ENCODE peak calls at places on chromosome 1, in ten cellular contexts. One of them, this sample, is unnamed.

GRCh38 chr1:150576794-150577556 is 2.4 kb downstream of the MCL1 start:
- DNase-seq in cardiac fibroblast: peak
- DNase-seq in esophagus squamous epithelium: no peak
- DNase-seq in AG09309: no peak
- DNase-seq in uterus: no peak
- DNase-seq in ovary: no peak
- DNase-seq in cardiac muscle cell: no peak
- DNase-seq in lung: no peak
- DNase-seq in nephron progenitor cell: no peak
- DNase-seq in endothelial cell: no peak
- DNase-seq in this sample: no peak

GRCh38 chr1:91160363-91161075 is 138.7 kb upstream of the ZNF644 start:
- DNase-seq in cardiac fibroblast: no peak
- DNase-seq in esophagus squamous epithelium: no peak
- DNase-seq in AG09309: no peak
- DNase-seq in uterus: no peak
- DNase-seq in ovary: no peak
- DNase-seq in cardiac muscle cell: no peak
- DNase-seq in lung: peak
- DNase-seq in nephron progenitor cell: no peak
- DNase-seq in endothelial cell: no peak
- DNase-seq in this sample: no peak

GRCh38 chr1:157419845-157420542 is 132.3 kb downstream of the FCRL5 start:
- DNase-seq in cardiac fibroblast: no peak
- DNase-seq in esophagus squamous epithelium: no peak
- DNase-seq in AG09309: no peak
- DNase-seq in uterus: no peak
- DNase-seq in ovary: no peak
- DNase-seq in cardiac muscle cell: no peak
- DNase-seq in lung: no peak
- DNase-seq in nephron progenitor cell: no peak
- DNase-seq in endothelial cell: no peak
- DNase-seq in this sample: no peak

GRCh38 chr1:185969028-185969427 is 234.8 kb downstream of the HMCN1 start:
- DNase-seq in cardiac fibroblast: peak
- DNase-seq in esophagus squamous epithelium: no peak
- DNase-seq in AG09309: no peak
- DNase-seq in uterus: no peak
- DNase-seq in ovary: no peak
- DNase-seq in cardiac muscle cell: no peak
- DNase-seq in lung: no peak
- DNase-seq in nephron progenitor cell: no peak
- DNase-seq in endothelial cell: no peak
- DNase-seq in this sample: no peak

GRCh38 chr1:1116701-1117468 is 996 bp upstream of the C1orf159 start:
- DNase-seq in cardiac fibroblast: peak
- DNase-seq in esophagus squamous epithelium: no peak
- DNase-seq in AG09309: no peak
- DNase-seq in uterus: peak
- DNase-seq in ovary: no peak
- DNase-seq in cardiac muscle cell: no peak
- DNase-seq in lung: no peak
- DNase-seq in nephron progenitor cell: peak
- DNase-seq in endothelial cell: no peak
- DNase-seq in this sample: no peak

GRCh38 chr1:18635833-18636671 is 5.4 kb downstream of the PAX7 start:
- DNase-seq in cardiac fibroblast: no peak
- DNase-seq in esophagus squamous epithelium: no peak
- DNase-seq in AG09309: no peak
- DNase-seq in uterus: no peak
- DNase-seq in ovary: no peak
- DNase-seq in cardiac muscle cell: peak
- DNase-seq in lung: no peak
- DNase-seq in nephron progenitor cell: peak
- DNase-seq in endothelial cell: peak
- DNase-seq in this sample: no peak

GRCh38 chr1:108561731-108562326 is 1.9 kb downstream of the EEIG2 start:
- DNase-seq in cardiac fibroblast: peak
- DNase-seq in esophagus squamous epithelium: peak
- DNase-seq in AG09309: no peak
- DNase-seq in uterus: peak
- DNase-seq in ovary: peak
- DNase-seq in cardiac muscle cell: peak
- DNase-seq in lung: peak
- DNase-seq in nephron progenitor cell: peak
- DNase-seq in endothelial cell: peak
- DNase-seq in this sample: no peak

GRCh38 chr1:186442651-186443114 is 18.2 kb downstream of the PDC start:
- DNase-seq in cardiac fibroblast: peak
- DNase-seq in esophagus squamous epithelium: no peak
- DNase-seq in AG09309: peak
- DNase-seq in uterus: no peak
- DNase-seq in ovary: no peak
- DNase-seq in cardiac muscle cell: no peak
- DNase-seq in lung: no peak
- DNase-seq in nephron progenitor cell: no peak
- DNase-seq in endothelial cell: no peak
- DNase-seq in this sample: no peak

GRCh38 chr1:42971848-42972291 is 13.2 kb upstream of the SLC2A1 start:
- DNase-seq in cardiac fibroblast: peak
- DNase-seq in esophagus squamous epithelium: no peak
- DNase-seq in AG09309: peak
- DNase-seq in uterus: no peak
- DNase-seq in ovary: no peak
- DNase-seq in cardiac muscle cell: no peak
- DNase-seq in lung: no peak
- DNase-seq in nephron progenitor cell: no peak
- DNase-seq in endothelial cell: no peak
- DNase-seq in this sample: no peak

GRCh38 chr1:212597495-212597894 is 11.1 kb upstream of the ATF3 start:
- DNase-seq in cardiac fibroblast: peak
- DNase-seq in esophagus squamous epithelium: no peak
- DNase-seq in AG09309: no peak
- DNase-seq in uterus: no peak
- DNase-seq in ovary: no peak
- DNase-seq in cardiac muscle cell: no peak
- DNase-seq in lung: no peak
- DNase-seq in nephron progenitor cell: no peak
- DNase-seq in endothelial cell: no peak
- DNase-seq in this sample: no peak

DNA sequence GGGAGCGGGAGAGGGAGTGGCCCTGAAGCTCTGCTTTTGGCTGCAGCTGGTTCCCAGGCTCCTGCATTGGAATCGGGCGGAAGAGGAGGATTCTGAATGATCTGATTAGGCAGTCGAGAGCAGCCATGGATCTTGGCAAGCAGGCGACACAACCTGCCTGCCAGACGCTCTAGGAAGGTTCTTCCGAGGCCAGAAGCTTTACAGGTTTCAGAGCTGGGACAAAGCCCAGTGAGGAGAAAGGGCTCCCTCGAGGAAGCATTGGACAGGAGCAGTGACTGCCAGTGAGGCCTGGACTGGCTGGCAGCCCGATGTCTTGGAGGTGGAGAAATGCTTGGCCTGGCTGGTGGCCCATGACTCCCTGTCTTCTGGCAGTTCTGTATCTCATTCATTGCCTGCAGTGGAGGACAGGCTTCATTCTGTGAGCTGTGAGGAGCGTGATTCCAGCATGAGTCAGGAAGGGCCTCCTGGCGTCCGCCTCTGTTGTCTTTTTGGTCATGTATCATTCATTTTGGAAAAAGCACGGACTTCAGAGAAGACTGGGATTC is 132.7 kb upstream of the IPO9 start:
- DNase-seq in cardiac fibroblast: peak
- DNase-seq in esophagus squamous epithelium: no peak
- DNase-seq in AG09309: peak
- DNase-seq in uterus: peak
- DNase-seq in ovary: peak
- DNase-seq in cardiac muscle cell: no peak
- DNase-seq in lung: peak
- DNase-seq in nephron progenitor cell: no peak
- DNase-seq in endothelial cell: no peak
- DNase-seq in this sample: no peak
- TF ChIP-seq CTCF in cardiac fibroblast: no peak
- TF ChIP-seq CTCF in esophagus squamous epithelium: no peak
- TF ChIP-seq CTCF in AG09309: peak
- TF ChIP-seq CTCF in uterus: no peak
- TF ChIP-seq CTCF in ovary: no peak
- TF ChIP-seq CTCF in cardiac muscle cell: no peak
- TF ChIP-seq CTCF in lung: no peak
- TF ChIP-seq CTCF in nephron progenitor cell: no peak
- TF ChIP-seq CTCF in endothelial cell: no peak
- TF ChIP-seq CTCF in this sample: peak

DNA sequence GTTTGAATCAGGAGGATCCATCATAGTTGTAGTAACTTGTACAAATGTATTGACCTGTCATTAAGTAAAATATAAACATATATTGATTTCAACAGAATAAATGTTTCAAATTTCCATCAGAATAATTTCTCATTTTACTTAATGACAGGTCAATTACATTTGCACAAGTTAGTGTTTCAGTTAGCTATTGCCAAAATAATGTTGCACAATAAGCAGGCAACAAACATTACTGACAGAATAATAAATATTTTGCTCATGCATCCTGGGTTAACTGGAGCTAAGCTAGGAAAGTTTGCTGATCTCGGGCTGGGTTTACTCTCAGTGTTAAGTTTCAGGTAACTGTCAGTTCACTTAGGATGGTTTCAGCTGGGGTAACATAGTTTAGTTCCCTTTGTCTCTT is 822.4 kb downstream of the KCNT2 start:
- DNase-seq in cardiac fibroblast: no peak
- DNase-seq in esophagus squamous epithelium: no peak
- DNase-seq in AG09309: no peak
- DNase-seq in uterus: no peak
- DNase-seq in ovary: no peak
- DNase-seq in cardiac muscle cell: no peak
- DNase-seq in lung: no peak
- DNase-seq in nephron progenitor cell: no peak
- DNase-seq in endothelial cell: no peak
- DNase-seq in this sample: no peak
- TF ChIP-seq CTCF in cardiac fibroblast: no peak
- TF ChIP-seq CTCF in esophagus squamous epithelium: no peak
- TF ChIP-seq CTCF in AG09309: no peak
- TF ChIP-seq CTCF in uterus: no peak
- TF ChIP-seq CTCF in ovary: no peak
- TF ChIP-seq CTCF in cardiac muscle cell: no peak
- TF ChIP-seq CTCF in lung: no peak
- TF ChIP-seq CTCF in nephron progenitor cell: no peak
- TF ChIP-seq CTCF in endothelial cell: no peak
- TF ChIP-seq CTCF in this sample: no peak

GRCh38 chr1:6503884-6504602 is 12.6 kb upstream of the PLEKHG5 start:
- DNase-seq in cardiac fibroblast: no peak
- DNase-seq in esophagus squamous epithelium: no peak
- DNase-seq in AG09309: no peak
- DNase-seq in uterus: no peak
- DNase-seq in ovary: no peak
- DNase-seq in cardiac muscle cell: no peak
- DNase-seq in lung: no peak
- DNase-seq in nephron progenitor cell: no peak
- DNase-seq in endothelial cell: no peak
- DNase-seq in this sample: no peak
- TF ChIP-seq CTCF in cardiac fibroblast: no peak
- TF ChIP-seq CTCF in esophagus squamous epithelium: no peak
- TF ChIP-seq CTCF in AG09309: no peak
- TF ChIP-seq CTCF in uterus: no peak
- TF ChIP-seq CTCF in ovary: no peak
- TF ChIP-seq CTCF in cardiac muscle cell: no peak
- TF ChIP-seq CTCF in lung: no peak
- TF ChIP-seq CTCF in nephron progenitor cell: no peak
- TF ChIP-seq CTCF in endothelial cell: no peak
- TF ChIP-seq CTCF in this sample: no peak

GRCh38 chr1:235059221-235059620 is 69.4 kb downstream of the TOMM20 start:
- DNase-seq in cardiac fibroblast: no peak
- DNase-seq in esophagus squamous epithelium: no peak
- DNase-seq in AG09309: no peak
- DNase-seq in uterus: no peak
- DNase-seq in ovary: no peak
- DNase-seq in cardiac muscle cell: no peak
- DNase-seq in lung: no peak
- DNase-seq in nephron progenitor cell: no peak
- DNase-seq in endothelial cell: no peak
- DNase-seq in this sample: no peak

GRCh38 chr1:235058695-235059094 is 69.9 kb downstream of the TOMM20 start:
- DNase-seq in cardiac fibroblast: no peak
- DNase-seq in esophagus squamous epithelium: no peak
- DNase-seq in AG09309: no peak
- DNase-seq in uterus: no peak
- DNase-seq in ovary: no peak
- DNase-seq in cardiac muscle cell: no peak
- DNase-seq in lung: no peak
- DNase-seq in nephron progenitor cell: no peak
- DNase-seq in endothelial cell: no peak
- DNase-seq in this sample: no peak

GRCh38 chr1:235054961-235055360 is 73.7 kb downstream of the TOMM20 start:
- DNase-seq in cardiac fibroblast: no peak
- DNase-seq in esophagus squamous epithelium: no peak
- DNase-seq in AG09309: no peak
- DNase-seq in uterus: no peak
- DNase-seq in ovary: no peak
- DNase-seq in cardiac muscle cell: no peak
- DNase-seq in lung: no peak
- DNase-seq in nephron progenitor cell: no peak
- DNase-seq in endothelial cell: no peak
- DNase-seq in this sample: no peak

GRCh38 chr1:235056937-235057336 is 71.7 kb downstream of the TOMM20 start:
- DNase-seq in cardiac fibroblast: no peak
- DNase-seq in esophagus squamous epithelium: no peak
- DNase-seq in AG09309: no peak
- DNase-seq in uterus: no peak
- DNase-seq in ovary: no peak
- DNase-seq in cardiac muscle cell: no peak
- DNase-seq in lung: no peak
- DNase-seq in nephron progenitor cell: no peak
- DNase-seq in endothelial cell: no peak
- DNase-seq in this sample: no peak

GRCh38 chr1:235057385-235058306 is 71.0 kb downstream of the TOMM20 start:
- DNase-seq in cardiac fibroblast: no peak
- DNase-seq in esophagus squamous epithelium: no peak
- DNase-seq in AG09309: no peak
- DNase-seq in uterus: no peak
- DNase-seq in ovary: no peak
- DNase-seq in cardiac muscle cell: no peak
- DNase-seq in lung: no peak
- DNase-seq in nephron progenitor cell: no peak
- DNase-seq in endothelial cell: no peak
- DNase-seq in this sample: no peak
- TF ChIP-seq CTCF in cardiac fibroblast: no peak
- TF ChIP-seq CTCF in esophagus squamous epithelium: no peak
- TF ChIP-seq CTCF in AG09309: no peak
- TF ChIP-seq CTCF in uterus: no peak
- TF ChIP-seq CTCF in ovary: no peak
- TF ChIP-seq CTCF in cardiac muscle cell: no peak
- TF ChIP-seq CTCF in lung: no peak
- TF ChIP-seq CTCF in nephron progenitor cell: no peak
- TF ChIP-seq CTCF in endothelial cell: no peak
- TF ChIP-seq CTCF in this sample: no peak